ENCODE peak calls at places on chromosome 5, in five cellular contexts. L, P, S, D and M are unnamed samples.

GRCh38 chr5:42566658-42567313 is 143.5 kb downstream of the GHR start:
- DNase-seq in L (no peak), D (peak; percentile 39), P (no peak), S (no peak), M (peak; percentile 51)

GRCh38 chr5:127957183-127957582 is 126.4 kb upstream of the SLC12A2 start:
- DNase-seq in D (peak; percentile 74), L (peak; percentile 45), P (no peak), S (no peak), M (peak; percentile 73)

GRCh38 chr5:57650360-57651069 is 167.9 kb upstream of the ACTBL2 start:
- DNase-seq in L (peak; percentile 50), S (peak; percentile 76), P (no peak), D (peak; percentile 55), M (peak; percentile 70)

GRCh38 chr5:140402258-140403074 is 833 bp downstream of the ANKHD1 start:
- DNase-seq in L (no peak), S (peak; percentile 52), D (peak; percentile 42), P (no peak), M (peak; percentile 53)

GRCh38 chr5:98773214-98773463 is 324 bp upstream of the RGMB start:
- DNase-seq in D (no peak), S (no peak), L (peak; percentile 95), P (no peak), M (no peak)

GRCh38 chr5:165407352-165407751 is 1901.9 kb downstream of the MAT2B start:
- DNase-seq in P (no peak), L (no peak), S (no peak), D (no peak), M (no peak)

GRCh38 chr5:123344819-123345426 is 78.3 kb downstream of the CEP120 start:
- DNase-seq in D (peak; percentile 56), L (peak; percentile 15), S (peak; percentile 38), P (no peak), M (peak; percentile 64)

GRCh38 chr5:173500213-173500560 is 116.3 kb downstream of the BOD1 start:
- DNase-seq in P (no peak), S (no peak), L (no peak), D (no peak), M (no peak)

GRCh38 chr5:124738751-124739559 is 7.5 kb downstream of the ZNF608 start:
- DNase-seq in S (no peak), D (no peak), L (no peak), P (no peak), M (no peak)

GRCh38 chr5:91126888-91127287 is 256.2 kb downstream of the ARRDC3 start:
- DNase-seq in L (no peak), S (no peak), D (no peak), P (no peak), M (no peak)

GRCh38 chr5:166784545-166785078 is 1506.8 kb upstream of the WWC1 start:
- DNase-seq in S (no peak), D (no peak), L (no peak), P (no peak), M (no peak)

GRCh38 chr5:1745190-1745805 is 54.3 kb downstream of the MRPL36 start:
- DNase-seq in P (peak; percentile 7), L (no peak), D (no peak), S (no peak), M (no peak)

GRCh38 chr5:157816682-157817268 is 42.2 kb downstream of the CLINT1 start:
- DNase-seq in S (peak; percentile 29), D (peak; percentile 23), P (no peak), L (no peak), M (peak; percentile 43)
- TF ChIP-seq CTCF in S (no peak), D (peak; percentile 27), P (peak; percentile 66), L (peak; percentile 7), M (peak; percentile 31)

DNA sequence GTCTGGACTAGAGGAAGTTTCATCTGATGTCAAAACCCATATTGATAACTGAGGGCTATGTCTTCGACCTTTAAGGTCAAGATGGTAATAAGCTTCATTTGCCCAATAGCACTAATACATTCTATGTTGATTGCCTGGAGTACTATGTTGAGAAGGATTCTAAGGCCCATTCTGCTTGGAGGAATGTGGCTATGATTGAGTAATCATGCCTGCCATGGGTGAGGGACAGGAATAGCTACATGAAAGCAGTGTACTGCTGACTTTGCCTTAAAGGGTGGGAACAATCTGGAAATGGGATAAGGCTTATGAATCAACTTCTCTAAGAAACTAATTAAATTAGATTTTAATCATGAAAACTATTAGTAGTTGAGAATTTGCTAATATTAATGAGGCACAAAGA is 13.6 kb downstream of the NNT start:
- DNase-seq in D (no peak), S (peak; percentile 53), P (no peak), L (peak; percentile 47), M (peak; percentile 58)
- H3K4me3 ChIP-seq in D (no peak overlapping the region), S (no peak overlapping the region), P (no peak overlapping the region), L (no peak overlapping the region), M (no peak overlapping the region)

GRCh38 chr5:132807163-132807838 is 5.8 kb upstream of the SOWAHA start:
- DNase-seq in D (no peak), S (no peak), L (no peak), P (no peak), M (no peak)
- TF ChIP-seq CTCF in D (peak; percentile 14), S (no peak), L (no peak), P (no peak), M (no peak)

GRCh38 chr5:32709789-32710334 is 1.3 kb upstream of the NPR3 start:
- DNase-seq in S (peak; percentile 64), P (peak; percentile 71), L (peak; percentile 72), D (peak; percentile 83), M (peak; percentile 84)
- H3K4me3 ChIP-seq in S (peak overlapping the region; percentile 58), P (peak overlapping the region; percentile 56), L (peak overlapping the region; percentile 64), D (peak overlapping the region; percentile 70), M (peak overlapping the region; percentile 65)

GRCh38 chr5:39446231-39446630 is 21.5 kb upstream of the DAB2 start:
- DNase-seq in S (no peak), P (no peak), L (no peak), D (no peak), M (no peak)
- TF ChIP-seq CTCF in S (no peak), P (no peak), L (no peak), D (no peak), M (no peak)

DNA sequence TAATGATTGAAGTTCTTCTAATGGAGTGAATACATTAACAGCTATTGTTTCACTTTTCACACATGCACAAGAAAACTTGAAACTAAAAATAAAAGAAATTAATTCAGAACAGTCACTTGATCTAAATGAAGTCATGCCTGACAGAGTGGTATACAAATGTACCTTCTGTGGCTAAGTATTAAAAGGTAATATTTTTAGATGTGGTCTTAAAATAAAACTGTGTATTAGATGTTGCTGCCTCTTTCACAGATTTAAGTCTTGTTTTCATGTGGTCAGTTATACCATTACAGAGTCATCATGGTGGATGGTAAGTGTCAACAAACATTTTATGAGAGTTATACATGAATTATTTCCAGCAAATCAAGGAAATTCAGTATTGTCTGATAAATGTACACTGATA is 47.0 kb downstream of the KIAA0825 start:
- DNase-seq in D (no peak), S (no peak), L (no peak), P (no peak), M (no peak)
- H3K4me3 ChIP-seq in D (no peak overlapping the region), S (no peak overlapping the region), L (no peak overlapping the region), P (no peak overlapping the region), M (no peak overlapping the region)

DNA sequence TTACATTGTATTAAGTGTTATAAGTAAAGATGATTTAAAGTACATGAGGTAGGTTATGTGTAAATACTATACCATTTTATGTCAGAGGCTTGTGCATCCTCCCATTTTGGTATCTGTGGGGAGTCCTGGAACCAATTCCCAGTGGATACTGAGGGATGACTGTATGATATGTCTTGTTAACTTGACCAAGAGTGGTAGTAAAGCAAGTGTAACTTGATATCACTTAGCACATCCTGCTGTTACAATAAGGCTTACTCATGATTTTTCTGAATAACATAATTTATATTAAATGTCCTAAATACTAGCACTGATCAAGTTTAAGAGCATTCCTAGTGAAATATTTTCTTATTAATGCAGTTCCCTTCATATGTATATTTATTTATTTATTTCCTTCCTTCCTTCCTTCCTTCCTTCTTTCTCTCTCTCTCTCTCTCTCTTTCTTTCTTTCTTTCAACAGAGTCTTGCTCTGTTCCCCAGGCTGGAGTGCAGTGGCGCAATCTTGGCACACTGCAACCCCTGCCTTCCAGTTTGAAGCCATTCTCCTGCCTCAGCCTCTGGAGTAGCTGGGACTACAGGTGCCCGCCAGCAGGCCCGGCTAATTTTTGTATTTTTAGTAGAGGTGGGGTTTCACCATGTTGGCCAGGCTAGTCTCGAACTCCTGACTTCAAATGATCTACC is 7.5 kb downstream of the NDFIP1 start:
- DNase-seq in L (peak; percentile 24), D (peak; percentile 61), S (peak; percentile 73), P (no peak), M (peak; percentile 28)
- TF ChIP-seq CTCF in L (no peak), D (no peak), S (no peak), P (no peak), M (no peak)

GRCh38 chr5:55175781-55176175 is 2.8 kb upstream of the CDC20B start:
- DNase-seq in L (no peak), P (no peak), D (no peak), S (no peak), M (no peak)
- H3K4me3 ChIP-seq in L (peak overlapping the region; percentile 12), P (no peak overlapping the region), D (peak overlapping the region; percentile 6), S (peak overlapping the region; percentile 40), M (no peak overlapping the region)

GRCh38 chr5:53368966-53369605 is 111.3 kb upstream of the FST start:
- DNase-seq in S (no peak), D (no peak), P (no peak), L (no peak), M (peak; percentile 43)

GRCh38 chr5:53364098-53364497 is 116.3 kb upstream of the FST start:
- DNase-seq in S (no peak), L (no peak), D (no peak), P (no peak), M (peak; percentile 34)

GRCh38 chr5:53367727-53368126 is 112.7 kb upstream of the FST start:
- DNase-seq in P (no peak), D (no peak), L (no peak), S (no peak), M (no peak)

GRCh38 chr5:53368516-53368915 is 111.9 kb upstream of the FST start:
- DNase-seq in L (peak; percentile 67), P (no peak), S (peak; percentile 76), D (peak; percentile 56), M (peak; percentile 76)

DNA sequence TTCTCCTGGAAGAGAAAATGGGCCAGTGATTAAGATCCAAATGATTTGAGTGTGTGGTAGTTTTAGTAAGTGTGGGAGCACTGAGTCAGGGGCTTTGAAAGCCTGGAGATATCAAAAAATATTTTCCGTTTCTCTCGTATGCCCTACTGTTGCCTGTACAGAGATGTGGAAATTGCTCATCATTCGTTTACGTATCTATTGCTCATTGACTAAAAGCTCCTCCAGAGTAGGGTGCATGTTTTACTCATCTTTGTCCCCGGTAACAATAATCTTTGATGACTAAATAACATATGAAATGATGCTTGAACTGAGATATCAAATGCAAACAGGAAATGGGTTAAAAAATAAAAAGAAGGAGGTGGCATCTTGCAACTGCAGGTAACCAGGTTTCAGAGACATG is 114.2 kb upstream of the FST start:
- DNase-seq in D (no peak), S (peak; percentile 96), P (no peak), L (no peak), M (peak; percentile 82)
- TF ChIP-seq CTCF in D (no peak), S (no peak), P (no peak), L (no peak), M (no peak)

GRCh38 chr5:180208038-180208434 is 975 bp downstream of the RASGEF1C start:
- DNase-seq in P (no peak), L (no peak), S (no peak), D (no peak), M (no peak)

GRCh38 chr5:180209137-180209581 is at the start of gene RASGEF1C:
- DNase-seq in D (peak; percentile 47), P (peak; percentile 50), S (peak; percentile 15), L (peak; percentile 51), M (peak; percentile 57)

GRCh38 chr5:180206993-180207392 is 2.0 kb downstream of the RASGEF1C start:
- DNase-seq in D (no peak), S (no peak), L (no peak), P (no peak), M (no peak)

GRCh38 chr5:180208435-180209081 is 453 bp downstream of the RASGEF1C start:
- DNase-seq in S (no peak), P (no peak), D (no peak), L (no peak), M (no peak)

GRCh38 chr5:180207593-180207992 is 1.4 kb downstream of the RASGEF1C start:
- DNase-seq in P (no peak), L (no peak), D (no peak), S (no peak), M (no peak)
- H3K4me3 ChIP-seq in P (no peak overlapping the region), L (no peak overlapping the region), D (no peak overlapping the region), S (no peak overlapping the region), M (no peak overlapping the region)